ENCODE peak calls at places on chromosomes 6 and 20, in ten cellular contexts. C is CD4-positive, alpha-beta T cell; P is lower lobe of right lung; G is astrocyte of the spinal cord; D is A673; R is CD8-positive, alpha-beta T cell; B is AG10803; N is neural progenitor cell; T is RWPE1; E is cardiac fibroblast. Z is an unnamed sample.

GRCh38 chr6:134849920-134850447 is 99.9 kb downstream of the ALDH8A1 start:
- DNase-seq in E (no peak), P (no peak), T (no peak), G (no peak), N (no peak), R (no peak), D (no peak), B (no peak), C (no peak), Z (no peak)

GRCh38 chr20:10633708-10634107 is 40.1 kb downstream of the JAG1 start:
- DNase-seq in T (no peak), E (no peak), P (no peak), N (no peak), R (no peak), D (no peak), B (no peak), C (no peak), G (no peak), Z (no peak)

GRCh38 chr6:52317841-52318581 is 33.5 kb upstream of the MCM3 start:
- DNase-seq in G (peak), N (no peak), P (no peak), C (no peak), D (no peak), T (peak), B (peak), E (peak), R (no peak), Z (no peak)

GRCh38 chr20:32164984-32165735 is 42.4 kb downstream of the PLAGL2 start:
- DNase-seq in B (no peak), R (no peak), G (peak), C (no peak), T (no peak), P (no peak), N (no peak), D (no peak), E (peak), Z (no peak)

GRCh38 chr20:53707341-53708102 is 113.9 kb upstream of the ZNF217 start:
- DNase-seq in R (no peak), T (no peak), D (no peak), P (no peak), C (no peak), G (peak), N (no peak), E (peak), B (peak), Z (peak)

GRCh38 chr6:100553243-100553642 is 88.5 kb upstream of the SIM1 start:
- DNase-seq in R (no peak), D (no peak), G (no peak), T (no peak), P (no peak), C (no peak), E (no peak), B (no peak), N (no peak), Z (no peak)

GRCh38 chr20:32034581-32035397 is 17.3 kb upstream of the HCK start:
- DNase-seq in B (peak), R (no peak), E (peak), T (no peak), P (peak), G (no peak), N (peak), C (no peak), D (no peak), Z (peak)

GRCh38 chr6:23027281-23027680 is 457.9 kb downstream of the HDGFL1 start:
- DNase-seq in N (no peak), E (no peak), P (no peak), C (no peak), D (peak), R (no peak), T (no peak), G (no peak), B (no peak), Z (no peak)

GRCh38 chr6:68235192-68235812 is 399.8 kb upstream of the ADGRB3 start:
- DNase-seq in C (no peak), D (peak), G (peak), T (no peak), B (no peak), P (no peak), R (no peak), E (peak), N (no peak), Z (no peak)

GRCh38 chr6:44049163-44049988 is 77.9 kb downstream of the MRPL14 start:
- DNase-seq in B (peak), G (peak), R (no peak), N (no peak), C (no peak), T (no peak), D (no peak), P (peak), E (peak), Z (no peak)

GRCh38 chr6:56524891-56525703 is 117.6 kb downstream of the DST start:
- DNase-seq in C (no peak), P (no peak), N (no peak), D (peak), E (peak), R (no peak), T (no peak), B (peak), G (peak), Z (no peak)

GRCh38 chr20:13775867-13776266 is 8.9 kb downstream of the ESF1 start:
- DNase-seq in D (no peak), R (no peak), T (no peak), N (no peak), B (no peak), P (no peak), E (no peak), C (no peak), G (no peak), Z (no peak)

GRCh38 chr20:24785141-24785924 is 163.7 kb upstream of the CST7 start:
- DNase-seq in G (peak), B (peak), D (no peak), T (no peak), R (no peak), N (no peak), C (no peak), E (peak), P (peak), Z (no peak)

GRCh38 chr6:33080127-33081089 is 4.6 kb downstream of the HLA-DPB1 start:
- DNase-seq in D (peak), E (peak), B (peak), T (no peak), G (peak), C (no peak), P (peak), N (peak), R (no peak), Z (no peak)

GRCh38 chr20:43840382-43841070 is 74.1 kb upstream of the TOX2 start:
- DNase-seq in E (peak), N (peak), D (peak), P (no peak), B (no peak), R (peak), C (no peak), G (no peak), T (peak), Z (no peak)

GRCh38 chr20:584375-585301 is 25.5 kb downstream of the TCF15 start:
- DNase-seq in R (no peak), B (no peak), N (no peak), D (no peak), E (no peak), T (no peak), P (no peak), G (no peak), C (no peak), Z (no peak)

GRCh38 chr6:110334425-110335158 is 23.6 kb downstream of the METTL24 start:
- DNase-seq in C (no peak), B (peak), D (no peak), R (no peak), P (no peak), E (no peak), T (no peak), N (no peak), G (no peak), Z (no peak)

GRCh38 chr20:61986762-61987321 is 78.8 kb downstream of the TAF4 start:
- DNase-seq in R (no peak), T (no peak), N (no peak), D (no peak), G (no peak), E (no peak), C (no peak), P (no peak), B (no peak), Z (no peak)

GRCh38 chr6:71419217-71419953 is 130.8 kb downstream of the OGFRL1 start:
- DNase-seq in P (no peak), R (no peak), C (no peak), T (no peak), N (no peak), E (no peak), B (peak), G (no peak), D (no peak), Z (no peak)

GRCh38 chr6:125945378-125946141 is 11.0 kb upstream of the HINT3 start:
- DNase-seq in B (no peak), T (no peak), G (no peak), D (peak), C (no peak), E (peak), R (no peak), N (no peak), P (no peak), Z (no peak)

GRCh38 chr20:1816384-1817381 is 78.5 kb upstream of the SIRPA start:
- DNase-seq in T (peak), C (no peak), N (peak), B (peak), G (peak), P (no peak), R (no peak), D (no peak), E (peak), Z (no peak)

GRCh38 chr6:41687501-41688175 is 47.8 kb downstream of the TFEB start:
- DNase-seq in C (no peak), P (peak), E (no peak), R (no peak), B (no peak), N (no peak), G (no peak), T (no peak), D (no peak), Z (no peak)

GRCh38 chr6:31115941-31116560 is 1.5 kb downstream of the PSORS1C1 start:
- DNase-seq in D (no peak), P (no peak), T (no peak), R (no peak), B (no peak), C (no peak), E (no peak), G (no peak), N (no peak), Z (no peak)

GRCh38 chr6:31116661-31117385 is 2.2 kb downstream of the PSORS1C1 start:
- DNase-seq in R (no peak), B (peak), E (peak), C (no peak), N (no peak), P (no peak), T (no peak), G (no peak), D (no peak), Z (no peak)

GRCh38 chr6:31113861-31114539 is 600 bp upstream of the PSORS1C1 start:
- DNase-seq in D (peak), P (no peak), B (peak), N (no peak), E (peak), G (peak), C (no peak), T (no peak), R (no peak), Z (no peak)

GRCh38 chr6:31114540-31114876 is at the start of gene PSORS1C1:
- DNase-seq in D (no peak), C (no peak), E (peak), P (peak), N (no peak), R (no peak), G (peak), T (peak), B (peak), Z (no peak)

GRCh38 chr6:31114970-31115849 is 610 bp downstream of the PSORS1C1 start:
- DNase-seq in N (no peak), D (peak), R (no peak), C (no peak), P (no peak), B (peak), G (peak), T (peak), E (peak), Z (no peak)
- TF ChIP-seq CTCF in N (no peak), D (peak), R (no peak), C (peak), P (peak), B (peak), G (peak), T (no peak), E (peak), Z (no peak)

GRCh38 chr6:31920803-31921202 is 6.7 kb upstream of the C2 start:
- DNase-seq in N (no peak), G (no peak), R (no peak), E (peak), C (no peak), D (no peak), T (no peak), P (no peak), B (no peak), Z (no peak)

GRCh38 chr6:31918069-31918725 is 9.3 kb upstream of the C2 start:
- DNase-seq in P (no peak), G (no peak), N (no peak), E (no peak), B (peak), T (no peak), R (no peak), D (no peak), C (no peak), Z (no peak)

GRCh38 chr6:31927242-31927867 is at the start of gene C2:
- DNase-seq in N (no peak), R (no peak), D (no peak), G (no peak), P (peak), E (no peak), C (no peak), T (no peak), B (no peak), Z (no peak)

GRCh38 chr6:31919624-31920303 is 7.8 kb upstream of the C2 start:
- DNase-seq in N (no peak), G (no peak), C (no peak), D (no peak), E (no peak), P (no peak), B (no peak), R (no peak), T (no peak), Z (no peak)

GRCh38 chr6:31922942-31923341 is 4.6 kb upstream of the C2 start:
- DNase-seq in C (no peak), B (no peak), G (no peak), T (no peak), P (no peak), N (peak), E (no peak), D (no peak), R (peak), Z (no peak)
- TF ChIP-seq CTCF in C (peak), B (peak), G (no peak), T (no peak), P (peak), N (peak), E (no peak), D (peak), R (no peak), Z (no peak)

GRCh38 chr20:56422131-56422823 is 10.2 kb downstream of the CASS4 start:
- DNase-seq in B (peak), T (peak), C (no peak), G (peak), E (peak), R (no peak), N (no peak), D (peak), P (no peak), Z (no peak)
- TF ChIP-seq CTCF in B (peak), T (no peak), C (no peak), G (peak), E (no peak), R (no peak), N (no peak), D (no peak), P (no peak), Z (no peak)

DNA sequence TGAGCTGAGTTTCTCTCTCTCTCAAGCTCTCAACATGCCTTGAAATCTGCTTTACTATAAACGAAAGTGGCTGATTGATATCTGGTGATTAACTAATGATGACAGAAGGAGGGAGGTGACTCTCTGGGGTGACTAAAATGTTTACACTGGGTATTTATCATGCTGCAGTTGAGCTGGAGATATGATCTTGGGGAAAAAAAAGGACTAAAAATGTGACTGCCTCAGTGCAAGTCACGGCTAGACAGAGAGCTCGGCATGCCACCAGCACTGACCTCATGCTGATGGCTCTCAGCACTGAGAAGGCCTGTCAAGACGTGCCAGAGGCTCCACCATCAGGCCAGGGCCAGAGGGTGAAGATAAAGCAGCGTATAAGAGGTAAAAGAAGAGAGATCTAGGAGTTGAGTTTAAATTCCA is 103.1 kb upstream of the SPACA1 start:
- DNase-seq in N (peak), B (peak), G (peak), T (peak), R (no peak), D (no peak), C (no peak), P (peak), E (peak), Z (no peak)
- TF ChIP-seq CTCF in N (peak), B (peak), G (no peak), T (no peak), R (no peak), D (no peak), C (no peak), P (no peak), E (peak), Z (no peak)